ENCODE peak calls at places on chromosomes 6 and 20, in eight cellular contexts. One of them, this sample, is unnamed. For H3K4me1, the result is how much of the 10 kb centered on the place peaks cover.

GRCh38 chr6:11815231-11815630 is 36.6 kb upstream of the ADTRP start:
- DNase-seq in Panc1: no peak
- DNase-seq in suprapubic skin: no peak
- DNase-seq in lower lobe of right lung: no peak
- DNase-seq in H9: no peak
- DNase-seq in mucosa of descending colon: no peak
- DNase-seq in uterus: no peak
- DNase-seq in CD4-positive, alpha-beta memory T cell: no peak
- DNase-seq in this sample: no peak

GRCh38 chr20:50744143-50744792 is 12.9 kb downstream of the PARD6B start:
- DNase-seq in suprapubic skin: no peak
- DNase-seq in CD4-positive, alpha-beta memory T cell: no peak
- DNase-seq in lower lobe of right lung: no peak
- DNase-seq in Panc1: no peak
- DNase-seq in H9: peak
- DNase-seq in mucosa of descending colon: peak
- DNase-seq in uterus: peak
- DNase-seq in this sample: peak

GRCh38 chr6:22569281-22570184 is at the start of gene HDGFL1:
- DNase-seq in H9: peak
- DNase-seq in Panc1: no peak
- DNase-seq in mucosa of descending colon: no peak
- DNase-seq in uterus: no peak
- DNase-seq in lower lobe of right lung: peak
- DNase-seq in CD4-positive, alpha-beta memory T cell: no peak
- DNase-seq in suprapubic skin: no peak
- DNase-seq in this sample: no peak

GRCh38 chr6:142942805-142943227 is 2.2 kb downstream of the HIVEP2 start:
- DNase-seq in mucosa of descending colon: no peak
- DNase-seq in suprapubic skin: no peak
- DNase-seq in lower lobe of right lung: no peak
- DNase-seq in Panc1: no peak
- DNase-seq in CD4-positive, alpha-beta memory T cell: peak
- DNase-seq in H9: no peak
- DNase-seq in uterus: no peak
- DNase-seq in this sample: no peak

GRCh38 chr20:56945057-56945456 is 316.0 kb downstream of the TFAP2C start:
- DNase-seq in uterus: no peak
- DNase-seq in H9: no peak
- DNase-seq in suprapubic skin: no peak
- DNase-seq in CD4-positive, alpha-beta memory T cell: no peak
- DNase-seq in mucosa of descending colon: no peak
- DNase-seq in Panc1: no peak
- DNase-seq in lower lobe of right lung: no peak
- DNase-seq in this sample: no peak

GRCh38 chr6:37202788-37203491 is 33.0 kb downstream of the PIM1 start:
- DNase-seq in H9: no peak
- DNase-seq in mucosa of descending colon: no peak
- DNase-seq in suprapubic skin: no peak
- DNase-seq in Panc1: no peak
- DNase-seq in lower lobe of right lung: no peak
- DNase-seq in CD4-positive, alpha-beta memory T cell: peak
- DNase-seq in uterus: no peak
- DNase-seq in this sample: no peak

GRCh38 chr6:166420351-166420750 is 37.6 kb upstream of the MPC1 start:
- DNase-seq in lower lobe of right lung: no peak
- DNase-seq in Panc1: no peak
- DNase-seq in uterus: no peak
- DNase-seq in mucosa of descending colon: no peak
- DNase-seq in H9: no peak
- DNase-seq in suprapubic skin: no peak
- DNase-seq in CD4-positive, alpha-beta memory T cell: no peak
- DNase-seq in this sample: no peak

GRCh38 chr20:13874269-13875158 is 89.7 kb downstream of the NDUFAF5 start:
- DNase-seq in H9: no peak
- DNase-seq in suprapubic skin: no peak
- DNase-seq in mucosa of descending colon: no peak
- DNase-seq in CD4-positive, alpha-beta memory T cell: no peak
- DNase-seq in Panc1: no peak
- DNase-seq in lower lobe of right lung: no peak
- DNase-seq in uterus: no peak
- DNase-seq in this sample: no peak

GRCh38 chr6:26103141-26103769 is 16.0 kb downstream of the HFE start:
- DNase-seq in H9: no peak
- DNase-seq in CD4-positive, alpha-beta memory T cell: no peak
- DNase-seq in lower lobe of right lung: no peak
- DNase-seq in mucosa of descending colon: no peak
- DNase-seq in suprapubic skin: no peak
- DNase-seq in Panc1: no peak
- DNase-seq in uterus: no peak
- DNase-seq in this sample: no peak

GRCh38 chr6:107579413-107579812 is 89.5 kb downstream of the SOBP start:
- DNase-seq in Panc1: no peak
- DNase-seq in uterus: no peak
- DNase-seq in CD4-positive, alpha-beta memory T cell: no peak
- DNase-seq in mucosa of descending colon: no peak
- DNase-seq in suprapubic skin: no peak
- DNase-seq in lower lobe of right lung: no peak
- DNase-seq in H9: no peak
- DNase-seq in this sample: no peak

GRCh38 chr6:76942203-76942971 is 520.9 kb downstream of the HTR1B start:
- DNase-seq in uterus: no peak
- DNase-seq in Panc1: no peak
- DNase-seq in mucosa of descending colon: no peak
- DNase-seq in H9: no peak
- DNase-seq in suprapubic skin: no peak
- DNase-seq in CD4-positive, alpha-beta memory T cell: no peak
- DNase-seq in lower lobe of right lung: no peak
- DNase-seq in this sample: no peak

GRCh38 chr6:149529650-149530049 is 16.2 kb downstream of the PPIL4 start:
- DNase-seq in Panc1: no peak
- DNase-seq in lower lobe of right lung: no peak
- DNase-seq in CD4-positive, alpha-beta memory T cell: no peak
- DNase-seq in uterus: no peak
- DNase-seq in mucosa of descending colon: no peak
- DNase-seq in H9: no peak
- DNase-seq in suprapubic skin: no peak
- DNase-seq in this sample: no peak

GRCh38 chr20:34512266-34512954 is 3.8 kb upstream of the DYNLRB1 start:
- DNase-seq in Panc1: no peak
- DNase-seq in uterus: no peak
- DNase-seq in lower lobe of right lung: no peak
- DNase-seq in CD4-positive, alpha-beta memory T cell: no peak
- DNase-seq in mucosa of descending colon: no peak
- DNase-seq in suprapubic skin: no peak
- DNase-seq in H9: no peak
- DNase-seq in this sample: no peak

GRCh38 chr6:19210849-19211590 is 626.1 kb upstream of the ID4 start:
- DNase-seq in lower lobe of right lung: no peak
- DNase-seq in mucosa of descending colon: no peak
- DNase-seq in Panc1: no peak
- DNase-seq in uterus: no peak
- DNase-seq in H9: peak
- DNase-seq in CD4-positive, alpha-beta memory T cell: no peak
- DNase-seq in suprapubic skin: no peak
- DNase-seq in this sample: no peak

GRCh38 chr6:90068835-90069478 is 174.7 kb downstream of the GJA10 start:
- DNase-seq in uterus: no peak
- DNase-seq in CD4-positive, alpha-beta memory T cell: no peak
- DNase-seq in Panc1: no peak
- DNase-seq in mucosa of descending colon: no peak
- DNase-seq in H9: no peak
- DNase-seq in lower lobe of right lung: no peak
- DNase-seq in suprapubic skin: no peak
- DNase-seq in this sample: no peak

GRCh38 chr6:166567107-166567506 is 19.4 kb downstream of the RAMACL start:
- DNase-seq in uterus: peak
- DNase-seq in suprapubic skin: no peak
- DNase-seq in CD4-positive, alpha-beta memory T cell: no peak
- DNase-seq in H9: no peak
- DNase-seq in mucosa of descending colon: no peak
- DNase-seq in lower lobe of right lung: no peak
- DNase-seq in Panc1: peak
- DNase-seq in this sample: no peak

GRCh38 chr20:61575151-61575937 is 323.3 kb downstream of the CDH4 start:
- DNase-seq in Panc1: no peak
- DNase-seq in CD4-positive, alpha-beta memory T cell: no peak
- DNase-seq in H9: no peak
- DNase-seq in lower lobe of right lung: no peak
- DNase-seq in uterus: no peak
- DNase-seq in mucosa of descending colon: no peak
- DNase-seq in suprapubic skin: no peak
- DNase-seq in this sample: no peak

GRCh38 chr6:27541212-27541931 is 68.5 kb upstream of the ZNF184 start:
- DNase-seq in suprapubic skin: no peak
- DNase-seq in H9: peak
- DNase-seq in mucosa of descending colon: no peak
- DNase-seq in lower lobe of right lung: no peak
- DNase-seq in Panc1: no peak
- DNase-seq in CD4-positive, alpha-beta memory T cell: no peak
- DNase-seq in uterus: no peak
- DNase-seq in this sample: no peak

DNA sequence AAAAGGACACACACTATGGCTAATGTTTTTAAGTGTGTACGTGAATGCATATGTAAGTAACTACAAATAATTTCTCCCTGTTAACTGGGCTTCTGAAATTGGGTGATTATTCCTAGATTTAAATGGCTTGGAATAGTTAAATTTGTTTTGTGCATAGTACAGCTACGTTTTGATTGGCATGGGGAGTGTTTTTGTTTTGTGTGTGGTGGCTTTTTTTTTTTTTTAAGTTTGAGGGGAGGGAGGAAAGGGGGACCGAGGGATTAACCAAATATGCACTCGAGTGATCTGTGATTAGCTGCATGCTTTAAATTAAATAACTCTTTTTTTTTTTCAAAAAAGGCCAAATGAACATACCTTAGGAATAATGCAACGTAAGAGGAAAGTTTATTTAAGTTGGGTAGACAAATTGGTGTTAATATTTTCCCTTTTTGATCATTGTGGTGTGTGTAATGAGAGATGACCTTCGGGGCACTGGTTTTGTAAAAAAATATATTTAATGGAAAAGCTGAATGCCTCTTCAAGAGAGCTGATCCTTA is 1.4 kb downstream of the JARID2 start:
- DNase-seq in Panc1: no peak
- DNase-seq in CD4-positive, alpha-beta memory T cell: no peak
- DNase-seq in mucosa of descending colon: no peak
- DNase-seq in uterus: no peak
- DNase-seq in H9: no peak
- DNase-seq in suprapubic skin: no peak
- DNase-seq in lower lobe of right lung: no peak
- DNase-seq in this sample: no peak
- H3K4me1 ChIP-seq in Panc1: under half
- H3K4me1 ChIP-seq in CD4-positive, alpha-beta memory T cell: under half
- H3K4me1 ChIP-seq in mucosa of descending colon: under half
- H3K4me1 ChIP-seq in uterus: under half
- H3K4me1 ChIP-seq in H9: under half
- H3K4me1 ChIP-seq in suprapubic skin: under half
- H3K4me1 ChIP-seq in lower lobe of right lung: under half
- H3K4me1 ChIP-seq in this sample: under half

GRCh38 chr20:64037199-64037497 is 1.2 kb downstream of the C20orf204 start:
- DNase-seq in H9: no peak
- DNase-seq in lower lobe of right lung: no peak
- DNase-seq in suprapubic skin: no peak
- DNase-seq in uterus: no peak
- DNase-seq in mucosa of descending colon: no peak
- DNase-seq in CD4-positive, alpha-beta memory T cell: no peak
- DNase-seq in Panc1: no peak
- DNase-seq in this sample: no peak

GRCh38 chr20:64037498-64038213 is 1.7 kb downstream of the C20orf204 start:
- DNase-seq in suprapubic skin: no peak
- DNase-seq in mucosa of descending colon: no peak
- DNase-seq in lower lobe of right lung: no peak
- DNase-seq in CD4-positive, alpha-beta memory T cell: no peak
- DNase-seq in uterus: no peak
- DNase-seq in H9: peak
- DNase-seq in Panc1: no peak
- DNase-seq in this sample: no peak

GRCh38 chr20:64035066-64035932 is 683 bp upstream of the C20orf204 start:
- DNase-seq in mucosa of descending colon: no peak
- DNase-seq in lower lobe of right lung: no peak
- DNase-seq in H9: no peak
- DNase-seq in uterus: no peak
- DNase-seq in Panc1: no peak
- DNase-seq in CD4-positive, alpha-beta memory T cell: no peak
- DNase-seq in suprapubic skin: no peak
- DNase-seq in this sample: no peak

GRCh38 chr20:64036346-64037198 is 590 bp downstream of the C20orf204 start:
- DNase-seq in CD4-positive, alpha-beta memory T cell: no peak
- DNase-seq in uterus: no peak
- DNase-seq in H9: no peak
- DNase-seq in Panc1: no peak
- DNase-seq in suprapubic skin: no peak
- DNase-seq in lower lobe of right lung: no peak
- DNase-seq in mucosa of descending colon: peak
- DNase-seq in this sample: no peak

GRCh38 chr20:64035933-64036345 is at the start of gene C20orf204:
- DNase-seq in CD4-positive, alpha-beta memory T cell: no peak
- DNase-seq in mucosa of descending colon: peak
- DNase-seq in suprapubic skin: no peak
- DNase-seq in H9: peak
- DNase-seq in lower lobe of right lung: no peak
- DNase-seq in uterus: no peak
- DNase-seq in Panc1: no peak
- DNase-seq in this sample: no peak
- H3K4me1 ChIP-seq in CD4-positive, alpha-beta memory T cell: half or more
- H3K4me1 ChIP-seq in mucosa of descending colon: under half
- H3K4me1 ChIP-seq in suprapubic skin: under half
- H3K4me1 ChIP-seq in H9: under half
- H3K4me1 ChIP-seq in lower lobe of right lung: under half
- H3K4me1 ChIP-seq in uterus: under half
- H3K4me1 ChIP-seq in Panc1: under half
- H3K4me1 ChIP-seq in this sample: under half

GRCh38 chr6:16326971-16327776 is 88.8 kb downstream of the GMPR start:
- DNase-seq in suprapubic skin: no peak
- DNase-seq in CD4-positive, alpha-beta memory T cell: no peak
- DNase-seq in H9: no peak
- DNase-seq in mucosa of descending colon: no peak
- DNase-seq in Panc1: no peak
- DNase-seq in lower lobe of right lung: no peak
- DNase-seq in uterus: no peak
- DNase-seq in this sample: no peak
- H3K4me1 ChIP-seq in suprapubic skin: under half
- H3K4me1 ChIP-seq in CD4-positive, alpha-beta memory T cell: under half
- H3K4me1 ChIP-seq in H9: under half
- H3K4me1 ChIP-seq in mucosa of descending colon: under half
- H3K4me1 ChIP-seq in Panc1: under half
- H3K4me1 ChIP-seq in lower lobe of right lung: under half
- H3K4me1 ChIP-seq in uterus: under half
- H3K4me1 ChIP-seq in this sample: under half

DNA sequence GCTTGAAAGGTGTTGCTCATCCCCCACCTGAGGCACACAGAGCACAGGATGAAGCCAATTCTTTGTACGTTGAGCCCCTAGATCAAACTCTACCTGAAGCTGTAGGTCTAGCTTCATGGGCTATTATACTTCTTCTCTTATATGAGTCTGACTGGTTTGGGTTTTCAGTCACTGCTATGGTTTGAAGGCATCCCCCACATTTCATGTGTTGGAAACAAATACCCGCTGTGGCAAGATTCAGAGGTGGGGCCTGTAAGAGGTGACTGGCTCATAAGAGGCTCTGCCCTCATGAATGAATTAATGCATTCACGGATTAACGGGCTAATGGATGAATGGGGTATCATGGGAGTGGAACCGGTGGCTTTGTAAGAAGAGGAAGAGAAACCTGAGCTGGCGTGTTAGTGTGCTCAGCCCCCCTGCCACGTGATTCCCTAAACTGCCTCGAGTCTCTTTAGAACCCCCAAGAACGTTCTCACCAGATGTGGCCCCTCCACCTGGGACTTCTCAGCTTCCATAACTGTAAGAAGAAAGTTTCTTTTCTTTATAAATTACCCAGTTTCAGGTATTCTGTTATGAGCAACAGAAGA is 39.2 kb downstream of the PREX1 start:
- DNase-seq in CD4-positive, alpha-beta memory T cell: no peak
- DNase-seq in mucosa of descending colon: peak
- DNase-seq in Panc1: no peak
- DNase-seq in uterus: no peak
- DNase-seq in lower lobe of right lung: no peak
- DNase-seq in H9: no peak
- DNase-seq in suprapubic skin: no peak
- DNase-seq in this sample: no peak
- H3K4me1 ChIP-seq in CD4-positive, alpha-beta memory T cell: half or more
- H3K4me1 ChIP-seq in mucosa of descending colon: under half
- H3K4me1 ChIP-seq in Panc1: under half
- H3K4me1 ChIP-seq in uterus: under half
- H3K4me1 ChIP-seq in lower lobe of right lung: half or more
- H3K4me1 ChIP-seq in H9: under half
- H3K4me1 ChIP-seq in suprapubic skin: under half
- H3K4me1 ChIP-seq in this sample: under half

This sample was measured in vagina.